ENCODE peak calls at places on chromosomes 12 and 14, in eight cellular contexts. E, B, K, S, G, T, M and D are unnamed samples.

GRCh38 chr14:29536886-29537511 is 390.6 kb downstream of the PRKD1 start:
- DNase-seq in G (no peak), M (peak), T (peak), K (no peak), B (no peak), S (no peak), E (no peak), D (no peak)

GRCh38 chr12:82730832-82731497 is 44.3 kb downstream of the TMTC2 start:
- DNase-seq in B (no peak), M (no peak), T (no peak), G (no peak), S (no peak), E (no peak), K (no peak), D (no peak)

GRCh38 chr14:35384386-35385041 is 20.0 kb downstream of the NFKBIA start:
- DNase-seq in B (peak), E (no peak), M (no peak), S (no peak), G (no peak), K (no peak), T (peak), D (no peak)

GRCh38 chr12:104486943-104487819 is 30.4 kb downstream of the CHST11 start:
- DNase-seq in E (no peak), S (no peak), K (no peak), M (no peak), T (no peak), B (no peak), G (no peak), D (no peak)

GRCh38 chr12:14960548-14961465 is 594 bp downstream of the ARHGDIB start:
- DNase-seq in T (peak), K (peak), E (no peak), G (no peak), S (no peak), B (no peak), M (peak), D (peak)

GRCh38 chr12:23488130-23488529 is 461.3 kb downstream of the SOX5 start:
- DNase-seq in M (no peak), K (no peak), E (no peak), S (no peak), T (no peak), B (no peak), G (no peak), D (no peak)

GRCh38 chr14:90809530-90810312 is 6.5 kb downstream of the TTC7B start:
- DNase-seq in M (no peak), S (no peak), T (no peak), B (no peak), G (no peak), K (no peak), E (no peak), D (no peak)

GRCh38 chr14:95226801-95227200 is 69.5 kb upstream of the DICER1 start:
- DNase-seq in M (no peak), S (no peak), B (no peak), T (no peak), G (no peak), K (no peak), E (no peak), D (no peak)

GRCh38 chr12:111201036-111201435 is 167.9 kb downstream of the PHETA1 start:
- DNase-seq in K (no peak), E (peak), M (no peak), B (no peak), S (no peak), G (no peak), T (no peak), D (no peak)

GRCh38 chr12:54853933-54854538 is at the start of gene MUCL1:
- DNase-seq in E (peak), S (peak), M (peak), K (peak), G (peak), B (peak), T (peak), D (peak)